ENCODE peak calls at places on chromosome 14, in five cellular contexts. One of them, this sample, is unnamed.

GRCh38 chr14:22886500-22887259 is 3.7 kb downstream of the REM2 start:
- DNase-seq in K562: peak; percentile 92
- DNase-seq in H1: no peak
- DNase-seq in HCT116: peak; percentile 49
- DNase-seq in GM12878: peak; percentile 45
- DNase-seq in this sample: no peak

GRCh38 chr14:68627050-68627867 is 165.6 kb downstream of the ZFP36L1 start:
- DNase-seq in H1: no peak
- DNase-seq in K562: no peak
- DNase-seq in GM12878: no peak
- DNase-seq in HCT116: no peak
- DNase-seq in this sample: peak; percentile 56

GRCh38 chr14:89589400-89590128 is 172.5 kb upstream of the FOXN3 start:
- DNase-seq in H1: no peak
- DNase-seq in GM12878: peak; percentile 19
- DNase-seq in HCT116: no peak
- DNase-seq in K562: no peak
- DNase-seq in this sample: no peak

GRCh38 chr14:23550827-23551265 is 719 bp downstream of the ZFHX2 start:
- DNase-seq in GM12878: no peak
- DNase-seq in HCT116: no peak
- DNase-seq in K562: peak; percentile 49
- DNase-seq in H1: no peak
- DNase-seq in this sample: no peak

GRCh38 chr14:95497561-95498011 is 18.9 kb downstream of the SYNE3 start:
- DNase-seq in K562: no peak
- DNase-seq in HCT116: no peak
- DNase-seq in H1: no peak
- DNase-seq in GM12878: no peak
- DNase-seq in this sample: no peak

GRCh38 chr14:67137744-67138371 is 51.4 kb upstream of the GARIN2 start:
- DNase-seq in K562: peak; percentile 5
- DNase-seq in HCT116: no peak
- DNase-seq in GM12878: no peak
- DNase-seq in H1: no peak
- DNase-seq in this sample: no peak

GRCh38 chr14:50003213-50004021 is 110.5 kb downstream of the ARF6 start:
- DNase-seq in HCT116: peak; percentile 65
- DNase-seq in GM12878: peak; percentile 60
- DNase-seq in K562: peak; percentile 93
- DNase-seq in H1: no peak
- DNase-seq in this sample: peak; percentile 71

GRCh38 chr14:104559043-104559768 is 20.4 kb upstream of the C14orf180 start:
- DNase-seq in GM12878: no peak
- DNase-seq in K562: no peak
- DNase-seq in HCT116: no peak
- DNase-seq in H1: no peak
- DNase-seq in this sample: no peak

GRCh38 chr14:95311752-95312151 is 8.0 kb downstream of the CLMN start:
- DNase-seq in H1: no peak
- DNase-seq in HCT116: peak; percentile 22
- DNase-seq in K562: no peak
- DNase-seq in GM12878: no peak
- DNase-seq in this sample: no peak

GRCh38 chr14:57290753-57291152 is 22.0 kb downstream of the AP5M1 start:
- DNase-seq in H1: no peak
- DNase-seq in HCT116: no peak
- DNase-seq in GM12878: no peak
- DNase-seq in K562: no peak
- DNase-seq in this sample: no peak

GRCh38 chr14:103872492-103873113 is 25.2 kb upstream of the PPP1R13B start:
- DNase-seq in GM12878: no peak
- DNase-seq in H1: no peak
- DNase-seq in HCT116: no peak
- DNase-seq in K562: no peak
- DNase-seq in this sample: no peak

GRCh38 chr14:36066636-36067035 is 109.9 kb downstream of the PTCSC3 start:
- DNase-seq in GM12878: no peak
- DNase-seq in H1: no peak
- DNase-seq in K562: no peak
- DNase-seq in HCT116: no peak
- DNase-seq in this sample: no peak

GRCh38 chr14:65168840-65169239 is 66.5 kb upstream of the MAX start:
- DNase-seq in HCT116: peak; percentile 37
- DNase-seq in K562: no peak
- DNase-seq in H1: no peak
- DNase-seq in GM12878: no peak
- DNase-seq in this sample: no peak

GRCh38 chr14:38101679-38102078 is 106.0 kb upstream of the SSTR1 start:
- DNase-seq in HCT116: no peak
- DNase-seq in K562: no peak
- DNase-seq in H1: no peak
- DNase-seq in GM12878: no peak
- DNase-seq in this sample: no peak

GRCh38 chr14:91127924-91128323 is 14.1 kb downstream of the DGLUCY start:
- DNase-seq in GM12878: no peak
- DNase-seq in H1: no peak
- DNase-seq in K562: no peak
- DNase-seq in HCT116: no peak
- DNase-seq in this sample: no peak

GRCh38 chr14:91118511-91119068 is 4.7 kb downstream of the DGLUCY start:
- DNase-seq in H1: no peak
- DNase-seq in GM12878: no peak
- DNase-seq in HCT116: no peak
- DNase-seq in K562: no peak
- DNase-seq in this sample: no peak

GRCh38 chr14:64684091-64684490 is 20.1 kb upstream of the PLEKHG3 start:
- DNase-seq in GM12878: no peak
- DNase-seq in K562: no peak
- DNase-seq in HCT116: no peak
- DNase-seq in H1: no peak
- DNase-seq in this sample: peak; percentile 25

GRCh38 chr14:64685364-64686130 is 18.7 kb upstream of the PLEKHG3 start:
- DNase-seq in H1: no peak
- DNase-seq in K562: no peak
- DNase-seq in HCT116: no peak
- DNase-seq in GM12878: no peak
- DNase-seq in this sample: no peak

GRCh38 chr14:105862581-105863239 is 336.3 kb downstream of the TMEM121 start:
- DNase-seq in HCT116: no peak
- DNase-seq in K562: no peak
- DNase-seq in GM12878: no peak
- DNase-seq in H1: no peak
- DNase-seq in this sample: no peak

GRCh38 chr14:49581209-49581960 is 4.8 kb downstream of the RPS29 start:
- DNase-seq in HCT116: no peak
- DNase-seq in H1: no peak
- DNase-seq in GM12878: no peak
- DNase-seq in K562: peak; percentile 32
- DNase-seq in this sample: no peak

GRCh38 chr14:105466491-105467248 is 8.0 kb upstream of the CRIP2 start:
- DNase-seq in GM12878: no peak
- DNase-seq in K562: no peak
- DNase-seq in H1: no peak
- DNase-seq in HCT116: no peak
- DNase-seq in this sample: no peak

GRCh38 chr14:59093889-59094288 is 94.6 kb upstream of the DAAM1 start:
- DNase-seq in HCT116: no peak
- DNase-seq in H1: no peak
- DNase-seq in K562: no peak
- DNase-seq in GM12878: no peak
- DNase-seq in this sample: no peak

GRCh38 chr14:55752580-55753365 is 172.8 kb downstream of the KTN1 start:
- DNase-seq in H1: no peak
- DNase-seq in HCT116: no peak
- DNase-seq in GM12878: no peak
- DNase-seq in K562: no peak
- DNase-seq in this sample: no peak

GRCh38 chr14:55317503-55317902 is 46.3 kb downstream of the FBXO34 start:
- DNase-seq in H1: no peak
- DNase-seq in HCT116: no peak
- DNase-seq in GM12878: no peak
- DNase-seq in K562: no peak
- DNase-seq in this sample: no peak

GRCh38 chr14:38721822-38722431 is 381.1 kb downstream of the SEC23A start:
- DNase-seq in K562: peak; percentile 34
- DNase-seq in H1: peak; percentile 19
- DNase-seq in GM12878: peak; percentile 4
- DNase-seq in HCT116: peak; percentile 40
- DNase-seq in this sample: peak; percentile 77

GRCh38 chr14:24130380-24130716 is at the start of gene FITM1:
- DNase-seq in H1: no peak
- DNase-seq in K562: no peak
- DNase-seq in GM12878: no peak
- DNase-seq in HCT116: no peak
- DNase-seq in this sample: no peak

GRCh38 chr14:73237219-73237785 is at the start of gene PAPLN:
- DNase-seq in GM12878: no peak
- DNase-seq in HCT116: peak; percentile 8
- DNase-seq in K562: no peak
- DNase-seq in H1: no peak
- DNase-seq in this sample: no peak

GRCh38 chr14:100330007-100330344 is 6.8 kb downstream of the SLC25A47 start:
- DNase-seq in K562: no peak
- DNase-seq in HCT116: no peak
- DNase-seq in H1: no peak
- DNase-seq in GM12878: no peak
- DNase-seq in this sample: no peak

GRCh38 chr14:100329233-100330006 is 6.3 kb downstream of the SLC25A47 start:
- DNase-seq in H1: no peak
- DNase-seq in GM12878: no peak
- DNase-seq in HCT116: no peak
- DNase-seq in K562: no peak
- DNase-seq in this sample: no peak

GRCh38 chr14:100328495-100329163 is 5.5 kb downstream of the SLC25A47 start:
- DNase-seq in H1: no peak
- DNase-seq in GM12878: no peak
- DNase-seq in K562: no peak
- DNase-seq in HCT116: no peak
- DNase-seq in this sample: no peak

GRCh38 chr14:100332797-100333196 is 9.7 kb downstream of the SLC25A47 start:
- DNase-seq in HCT116: no peak
- DNase-seq in K562: no peak
- DNase-seq in GM12878: no peak
- DNase-seq in H1: no peak
- DNase-seq in this sample: no peak

DNA sequence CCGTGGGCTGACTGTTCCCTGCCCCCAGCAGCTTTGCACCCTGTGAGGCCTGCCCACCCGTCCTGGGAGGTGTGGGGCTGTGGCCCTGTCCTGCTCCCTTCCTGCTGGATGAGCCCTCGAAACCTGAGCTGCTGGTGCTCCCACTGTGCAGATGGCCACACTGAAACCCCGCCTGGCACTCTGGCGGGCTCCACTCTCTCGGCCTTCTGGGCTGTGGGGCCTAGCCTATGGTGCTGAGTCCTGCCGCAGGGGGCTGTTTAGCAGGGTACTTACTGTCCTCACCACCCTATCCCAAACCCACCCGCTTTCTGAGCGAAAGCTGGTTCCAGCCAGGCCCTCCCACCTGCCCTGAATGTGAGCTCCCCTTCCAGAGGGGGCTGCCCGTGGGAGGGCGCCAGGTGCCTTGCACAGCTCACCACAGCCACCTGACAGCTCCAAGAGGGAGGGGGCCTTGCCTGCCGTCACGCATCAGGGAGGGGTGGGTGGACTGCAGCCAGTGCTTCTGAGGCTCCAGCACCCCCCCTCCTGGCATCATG is 7.3 kb downstream of the SLC25A47 start:
- DNase-seq in H1: no peak
- DNase-seq in GM12878: no peak
- DNase-seq in K562: no peak
- DNase-seq in HCT116: no peak
- DNase-seq in this sample: no peak
- TF ChIP-seq CEBPB in H1: no peak
- TF ChIP-seq CEBPB in GM12878: no peak
- TF ChIP-seq CEBPB in K562: no peak
- TF ChIP-seq CEBPB in HCT116: no peak
- TF ChIP-seq CEBPB in this sample: no peak

DNA sequence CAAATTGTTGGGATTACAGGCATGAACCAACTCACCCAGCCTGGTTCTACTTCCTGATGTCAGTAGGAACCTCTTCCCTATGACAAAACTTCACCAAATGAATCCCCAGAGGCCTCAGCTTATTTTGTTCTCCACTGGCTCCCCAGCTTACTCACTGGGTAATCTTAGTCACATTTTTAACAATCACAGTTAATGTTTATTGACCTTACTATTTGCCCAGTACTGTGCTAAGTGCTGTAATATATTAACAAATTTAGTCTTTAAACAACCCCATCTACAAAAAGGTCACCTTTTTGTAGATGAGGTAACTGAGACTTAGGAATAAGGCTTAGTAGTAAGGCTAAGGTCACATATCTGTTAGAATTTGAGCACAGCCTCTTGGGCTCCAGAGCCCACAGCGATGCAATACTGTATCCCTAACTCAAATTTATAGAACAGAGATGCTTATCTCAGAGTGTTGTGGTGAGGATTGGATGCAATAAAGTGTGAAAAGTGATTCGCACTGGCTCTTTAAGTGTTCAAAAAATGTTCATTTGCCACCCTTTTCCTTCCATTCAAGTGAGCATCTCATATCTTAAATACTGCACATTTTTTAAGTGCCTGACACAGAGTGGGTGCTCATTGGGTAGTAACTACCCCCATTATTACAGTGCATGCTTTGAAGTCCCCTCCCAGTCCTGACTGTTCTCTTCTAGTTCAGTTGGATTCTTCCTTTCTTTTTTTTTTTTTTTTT is 146.4 kb upstream of the ARHGAP5 start:
- DNase-seq in K562: no peak
- DNase-seq in H1: no peak
- DNase-seq in HCT116: no peak
- DNase-seq in GM12878: no peak
- DNase-seq in this sample: peak; percentile 43
- H3K79me2 ChIP-seq in K562: no peaks in the 10 kb centered on the region
- H3K79me2 ChIP-seq in H1: no peaks in the 10 kb centered on the region
- H3K79me2 ChIP-seq in HCT116: no peaks in the 10 kb centered on the region
- H3K79me2 ChIP-seq in GM12878: no peaks in the 10 kb centered on the region
- H3K79me2 ChIP-seq in this sample: no peaks in the 10 kb centered on the region

GRCh38 chr14:87993485-87993809 is 465 bp upstream of the GALC start:
- DNase-seq in H1: no peak
- DNase-seq in GM12878: no peak
- DNase-seq in HCT116: no peak
- DNase-seq in K562: no peak
- DNase-seq in this sample: no peak
- TF ChIP-seq CEBPB in H1: no peak
- TF ChIP-seq CEBPB in GM12878: no peak
- TF ChIP-seq CEBPB in HCT116: no peak
- TF ChIP-seq CEBPB in K562: no peak
- TF ChIP-seq CEBPB in this sample: no peak

DNA sequence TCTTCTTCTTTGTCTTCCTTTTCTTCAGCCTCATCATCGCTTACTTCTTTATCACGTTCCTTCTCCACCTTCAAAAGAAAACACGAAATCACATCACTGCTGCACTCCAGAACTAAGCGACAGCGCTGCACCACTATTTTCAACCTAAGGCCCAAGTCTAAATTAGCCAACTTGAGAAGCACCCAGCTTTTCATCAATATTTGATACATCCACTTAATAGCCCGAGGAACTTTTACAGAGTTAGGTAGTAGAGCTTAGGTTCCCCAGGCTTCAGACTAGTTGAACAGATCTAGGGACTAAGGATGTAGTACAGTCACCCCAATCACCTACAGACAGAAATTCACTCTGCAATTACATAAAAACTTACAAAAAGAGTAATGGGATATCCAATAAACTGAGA is 1.9 kb downstream of the HSP90AA1 start:
- DNase-seq in H1: no peak
- DNase-seq in K562: no peak
- DNase-seq in HCT116: no peak
- DNase-seq in GM12878: no peak
- DNase-seq in this sample: no peak
- H3K79me2 ChIP-seq in H1: peaks cover 5% of the 10 kb centered on the region
- H3K79me2 ChIP-seq in K562: peaks cover 75% of the 10 kb centered on the region
- H3K79me2 ChIP-seq in HCT116: peaks cover 66% of the 10 kb centered on the region
- H3K79me2 ChIP-seq in GM12878: peaks cover 57% of the 10 kb centered on the region
- H3K79me2 ChIP-seq in this sample: peaks cover 40% of the 10 kb centered on the region

This sample was measured in HepG2.